ENCODE peak calls at places on chromosome 11, in eight cellular contexts. P is stomach, Y is sigmoid colon, G is transverse colon, Z is GM12878, M is SK-N-SH, D is H1, N is HepG2. Q is an unnamed sample.
A peak's percentile ranks its signal among the peaks of the same experiment; 100 is the strongest.

GRCh38 chr11:78256962-78257361 is 68.2 kb downstream of the USP35 start:
- DNase-seq in N (no peak), Y (peak; percentile 88), Z (no peak), M (no peak), G (peak; percentile 76), D (no peak), P (peak; percentile 86), Q (peak; percentile 87)

GRCh38 chr11:81874627-81875026 is 859.0 kb downstream of the FAM181B start:
- DNase-seq in M (no peak), P (no peak), Y (no peak), Z (peak; percentile 44), G (no peak), D (no peak), N (no peak), Q (no peak)

GRCh38 chr11:46676436-46677158 is 23.8 kb downstream of the ARHGAP1 start:
- DNase-seq in D (no peak), M (no peak), Y (no peak), G (no peak), N (no peak), Z (no peak), P (no peak), Q (no peak)

GRCh38 chr11:25038131-25038530 is 541.3 kb downstream of the LUZP2 start:
- DNase-seq in M (no peak), P (no peak), D (no peak), Y (no peak), N (no peak), G (no peak), Z (no peak), Q (no peak)

GRCh38 chr11:94781822-94782221 is 13.7 kb downstream of the AMOTL1 start:
- DNase-seq in G (no peak), M (no peak), N (no peak), Y (no peak), P (no peak), D (no peak), Z (no peak), Q (no peak)

GRCh38 chr11:12361650-12362049 is 15.7 kb upstream of the PARVA start:
- DNase-seq in N (no peak), P (no peak), Y (no peak), D (no peak), Z (no peak), M (no peak), G (no peak), Q (no peak)

GRCh38 chr11:100632970-100633452 is 54.1 kb upstream of the ARHGAP42 start:
- DNase-seq in Z (no peak), P (peak; percentile 88), G (peak; percentile 56), Y (peak; percentile 73), N (peak; percentile 10), M (no peak), D (no peak), Q (peak; percentile 76)

GRCh38 chr11:128095459-128096096 is 491.8 kb downstream of the ETS1 start:
- DNase-seq in G (no peak), Z (no peak), M (no peak), P (no peak), D (no peak), N (no peak), Y (no peak), Q (no peak)

GRCh38 chr11:87431386-87431785 is 393.7 kb downstream of the TMEM135 start:
- DNase-seq in N (no peak), D (no peak), Z (no peak), Y (no peak), P (no peak), G (no peak), M (no peak), Q (no peak)

GRCh38 chr11:116540645-116541044 is 232.1 kb downstream of the BUD13 start:
- DNase-seq in Y (peak; percentile 32), G (no peak), D (no peak), P (no peak), M (no peak), N (no peak), Z (no peak), Q (no peak)

GRCh38 chr11:83044958-83045712 is 26.6 kb downstream of the RAB30 start:
- DNase-seq in Z (no peak), M (no peak), Y (no peak), N (no peak), D (no peak), P (no peak), G (no peak), Q (no peak)

GRCh38 chr11:116500002-116500832 is 272.6 kb downstream of the BUD13 start:
- DNase-seq in Z (no peak), M (peak; percentile 84), Y (no peak), P (no peak), G (no peak), D (no peak), N (no peak), Q (peak; percentile 70)

GRCh38 chr11:115325523-115325922 is 178.7 kb downstream of the CADM1 start:
- DNase-seq in D (no peak), N (no peak), P (no peak), Z (no peak), M (no peak), Y (no peak), G (no peak), Q (no peak)

GRCh38 chr11:67545280-67545679 is 22.0 kb upstream of the CABP2 start:
- DNase-seq in P (peak; percentile 32), M (no peak), G (peak; percentile 85), Y (no peak), N (peak; percentile 45), Z (no peak), D (no peak), Q (no peak)

GRCh38 chr11:113378692-113379091 is 8.9 kb upstream of the ANKK1 start:
- DNase-seq in P (no peak), Z (no peak), Y (no peak), D (no peak), N (no peak), M (no peak), G (no peak), Q (no peak)

GRCh38 chr11:68021167-68021787 is 9.2 kb upstream of the NDUFS8 start:
- DNase-seq in Z (no peak), D (no peak), P (peak; percentile 72), N (no peak), G (peak; percentile 60), M (peak; percentile 64), Y (no peak), Q (no peak)

GRCh38 chr11:17013548-17014320 is 480 bp downstream of the PLEKHA7 start:
- DNase-seq in Y (peak; percentile 62), G (peak; percentile 56), D (no peak), P (peak; percentile 62), M (peak; percentile 64), Z (no peak), N (peak; percentile 19), Q (no peak)

GRCh38 chr11:133785795-133786194 is 59.5 kb downstream of the SPATA19 start:
- DNase-seq in M (peak; percentile 67), D (no peak), N (no peak), G (no peak), Y (no peak), P (no peak), Z (no peak), Q (no peak)
- TF ChIP-seq EP300 in M (no peak), D (no peak), N (no peak), G (no peak), Y (no peak), P (no peak), Z (no peak), Q (no peak)

GRCh38 chr11:10917802-10918201 is 59.9 kb upstream of the ZBED5 start:
- DNase-seq in N (no peak), P (no peak), G (no peak), M (no peak), Z (no peak), Y (no peak), D (no peak), Q (no peak)

GRCh38 chr11:10916674-10917073 is 58.8 kb upstream of the ZBED5 start:
- DNase-seq in Z (no peak), G (no peak), N (no peak), Y (no peak), M (no peak), D (no peak), P (no peak), Q (no peak)

GRCh38 chr11:10920205-10920604 is 62.4 kb upstream of the ZBED5 start:
- DNase-seq in Y (no peak), D (no peak), Z (no peak), P (no peak), G (no peak), M (no peak), N (no peak), Q (no peak)

GRCh38 chr11:10918275-10918674 is 60.4 kb upstream of the ZBED5 start:
- DNase-seq in Z (no peak), N (no peak), Y (no peak), D (no peak), P (no peak), G (no peak), M (no peak), Q (no peak)

DNA sequence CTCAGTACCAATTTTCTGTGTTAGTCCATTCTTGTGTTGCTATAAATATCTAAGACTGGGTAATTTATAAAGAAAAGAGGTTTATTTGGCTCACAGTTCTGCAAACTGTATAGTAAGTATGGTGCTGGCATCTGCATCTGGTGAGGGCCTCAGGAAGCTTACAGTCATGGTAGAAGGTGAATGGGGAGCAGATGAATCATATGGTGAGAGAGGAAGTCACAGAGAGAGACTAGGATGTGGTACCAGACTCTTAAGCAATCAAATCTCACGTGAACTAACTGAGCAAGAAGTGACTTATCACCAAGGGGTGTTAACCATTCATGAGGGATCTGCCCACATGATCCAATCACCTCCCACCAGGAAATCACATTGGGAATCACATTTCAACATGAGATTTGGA is 60.8 kb upstream of the ZBED5 start:
- DNase-seq in G (no peak), N (no peak), D (no peak), M (no peak), P (no peak), Y (no peak), Z (no peak), Q (no peak)
- TF ChIP-seq POLR2AphosphoS5 in G (no peak), N (no peak), D (no peak), M (no peak), P (no peak), Y (no peak), Z (no peak), Q (no peak)

DNA sequence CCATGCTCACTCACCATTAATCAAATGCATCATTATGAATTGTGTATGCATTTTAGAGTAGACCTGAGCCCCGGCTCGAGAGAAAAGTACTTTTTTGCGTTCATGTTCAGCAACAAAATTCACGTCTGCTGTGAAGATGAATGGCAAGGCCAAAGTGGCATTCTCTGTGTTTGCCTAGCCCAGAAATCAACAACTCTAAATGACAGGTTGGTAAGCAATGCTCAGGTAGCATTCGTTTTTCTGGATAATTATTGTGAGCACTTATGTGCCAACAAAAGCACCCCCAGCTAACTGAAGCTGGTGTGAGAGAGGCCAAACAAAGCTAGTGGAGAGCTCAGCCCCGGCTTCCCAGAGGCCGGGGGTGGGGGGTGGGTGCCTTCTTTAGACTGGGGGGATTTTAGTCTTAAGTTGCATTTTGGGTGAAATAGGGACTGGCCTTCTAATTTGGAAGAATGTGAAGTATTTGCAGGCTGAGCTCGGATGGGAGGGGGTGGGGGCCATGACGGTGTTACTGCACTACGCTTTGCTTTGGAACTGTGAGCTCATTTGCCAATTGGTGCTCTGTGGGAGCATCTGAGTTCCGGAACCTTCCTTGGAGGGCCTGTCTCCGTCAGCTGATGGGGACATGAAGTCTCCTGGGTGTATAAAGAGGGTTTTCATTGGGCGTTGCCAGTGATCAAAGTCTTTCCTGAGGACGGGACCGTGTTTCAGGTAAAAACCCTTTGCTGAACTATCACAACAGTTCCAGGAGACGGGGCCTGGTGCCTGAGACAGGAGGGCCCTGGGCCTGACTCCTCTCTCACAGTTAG is 29.0 kb upstream of the ALX4 start:
- DNase-seq in Y (no peak), G (no peak), N (no peak), Z (no peak), P (no peak), M (no peak), D (no peak), Q (no peak)
- TF ChIP-seq EP300 in Y (no peak), G (no peak), N (no peak), Z (no peak), P (no peak), M (no peak), D (no peak), Q (no peak)

GRCh38 chr11:19777342-19778102 is 64.9 kb downstream of the NAV2 start:
- DNase-seq in D (no peak), M (no peak), Y (no peak), Z (peak; percentile 65), N (peak; percentile 13), G (no peak), P (no peak), Q (no peak)
- TF ChIP-seq POLR2AphosphoS5 in D (peak; percentile 59), M (no peak), Y (no peak), Z (peak; percentile 57), N (no peak), G (peak; percentile 23), P (peak; percentile 26), Q (no peak)

Q was measured in suprapubic skin.